ENCODE peak calls at places on chromosome 12, in seven cellular contexts. Y is AG04449; L is islet precursor cell; T is HFFc6; M is T-helper 2 cell treated with Interferon-gamma antibody and Interleukin-4, amounts not matched to agents 5 μg/mL and 100 μg/mL, for 36 hours; U is substantia nigra; B is esophagus squamous epithelium. D is an unnamed sample.
A peak's percentile ranks its signal among the peaks of the same experiment; 100 is the strongest.

GRCh38 chr12:5745251-5745888 is 199.7 kb downstream of the ANO2 start:
- DNase-seq in Y (no peak), L (peak; percentile 91), T (peak; percentile 45), M (peak; percentile 34), U (peak; percentile 58), B (no peak), D (peak; percentile 53)

GRCh38 chr12:57161491-57161890 is 14.1 kb upstream of the LRP1-AS start:
- DNase-seq in Y (no peak), L (no peak), T (peak; percentile 63), M (no peak), U (no peak), B (no peak), D (no peak)

GRCh38 chr12:106174876-106175275 is 36.1 kb upstream of the NUAK1 start:
- DNase-seq in Y (no peak), L (no peak), T (no peak), M (no peak), U (no peak), B (no peak), D (no peak)

GRCh38 chr12:110107369-110108281 is 16.5 kb upstream of the IFT81 start:
- DNase-seq in Y (peak; percentile 90), L (no peak), T (peak; percentile 77), M (no peak), U (no peak), B (no peak), D (peak; percentile 77)

GRCh38 chr12:52139579-52140062 is 52.2 kb downstream of the KRT80 start:
- DNase-seq in Y (no peak), L (peak; percentile 86), T (peak; percentile 18), M (no peak), U (no peak), B (no peak), D (peak; percentile 77)

GRCh38 chr12:43151406-43152080 is 400.5 kb downstream of the ADAMTS20 start:
- DNase-seq in Y (peak; percentile 63), L (no peak), T (peak; percentile 24), M (no peak), U (no peak), B (no peak), D (no peak)

GRCh38 chr12:88401153-88401552 is 179.1 kb downstream of the KITLG start:
- DNase-seq in Y (no peak), L (no peak), T (no peak), M (no peak), U (no peak), B (no peak), D (no peak)

GRCh38 chr12:89357297-89357730 is 5.0 kb upstream of the DUSP6 start:
- DNase-seq in Y (no peak), L (peak; percentile 91), T (no peak), M (no peak), U (no peak), B (no peak), D (no peak)

GRCh38 chr12:96471368-96472040 is 17.9 kb upstream of the CFAP54 start:
- DNase-seq in Y (no peak), L (no peak), T (peak; percentile 68), M (no peak), U (no peak), B (no peak), D (peak; percentile 66)

GRCh38 chr12:45338272-45338671 is 122.4 kb downstream of the ANO6 start:
- DNase-seq in Y (no peak), L (no peak), T (no peak), M (no peak), U (no peak), B (no peak), D (no peak)

GRCh38 chr12:16606936-16607335 is 974 bp upstream of the LMO3 start:
- DNase-seq in Y (no peak), L (peak; percentile 69), T (no peak), M (no peak), U (no peak), B (no peak), D (no peak)

GRCh38 chr12:108886873-108887629 is 7.2 kb downstream of the DAO start:
- DNase-seq in Y (no peak), L (no peak), T (no peak), M (no peak), U (no peak), B (no peak), D (no peak)

GRCh38 chr12:34390846-34391700 is 368.8 kb downstream of the ALG10 start:
- DNase-seq in Y (no peak), L (peak; percentile 38), T (no peak), M (no peak), U (no peak), B (no peak), D (no peak)